ENCODE peak calls at places on chromosomes 4 and X, in nine cellular contexts. One of them, this sample, is unnamed.

GRCh38 chr4:33649015-33649414 is 2595.3 kb downstream of the ARAP2 start:
- DNase-seq in uterus: no peak
- DNase-seq in sigmoid colon: no peak
- DNase-seq in heart left ventricle: no peak
- DNase-seq in cardiac muscle cell: peak; percentile 5
- DNase-seq in A673: peak; percentile 1
- DNase-seq in CD8-positive, alpha-beta memory T cell: no peak
- DNase-seq in K562: peak; percentile 5
- DNase-seq in upper lobe of right lung: no peak
- DNase-seq in this sample: peak; percentile 15

GRCh38 chrX:149877636-149878035 is 3.3 kb upstream of the MAGEA8 start:
- DNase-seq in uterus: no peak
- DNase-seq in sigmoid colon: no peak
- DNase-seq in heart left ventricle: no peak
- DNase-seq in cardiac muscle cell: no peak
- DNase-seq in A673: peak; percentile 7
- DNase-seq in CD8-positive, alpha-beta memory T cell: no peak
- DNase-seq in K562: no peak
- DNase-seq in upper lobe of right lung: no peak
- DNase-seq in this sample: no peak

GRCh38 chr4:121073672-121074386 is 1.5 kb upstream of the NDNF start:
- DNase-seq in uterus: no peak
- DNase-seq in sigmoid colon: no peak
- DNase-seq in heart left ventricle: no peak
- DNase-seq in cardiac muscle cell: no peak
- DNase-seq in A673: no peak
- DNase-seq in CD8-positive, alpha-beta memory T cell: no peak
- DNase-seq in K562: no peak
- DNase-seq in upper lobe of right lung: no peak
- DNase-seq in this sample: no peak

GRCh38 chr4:122562436-122562835 is 58.4 kb downstream of the IL21 start:
- DNase-seq in uterus: no peak
- DNase-seq in sigmoid colon: no peak
- DNase-seq in heart left ventricle: no peak
- DNase-seq in cardiac muscle cell: no peak
- DNase-seq in A673: no peak
- DNase-seq in CD8-positive, alpha-beta memory T cell: no peak
- DNase-seq in K562: no peak
- DNase-seq in upper lobe of right lung: no peak
- DNase-seq in this sample: no peak

GRCh38 chr4:47623916-47624554 is 139.0 kb downstream of the ATP10D start:
- DNase-seq in uterus: no peak
- DNase-seq in sigmoid colon: no peak
- DNase-seq in heart left ventricle: no peak
- DNase-seq in cardiac muscle cell: no peak
- DNase-seq in A673: no peak
- DNase-seq in CD8-positive, alpha-beta memory T cell: no peak
- DNase-seq in K562: no peak
- DNase-seq in upper lobe of right lung: no peak
- DNase-seq in this sample: no peak

GRCh38 chr4:33060873-33061542 is 2340.8 kb downstream of the PCDH7 start:
- DNase-seq in uterus: no peak
- DNase-seq in sigmoid colon: no peak
- DNase-seq in heart left ventricle: peak; percentile 20
- DNase-seq in cardiac muscle cell: peak; percentile 79
- DNase-seq in A673: peak; percentile 69
- DNase-seq in CD8-positive, alpha-beta memory T cell: no peak
- DNase-seq in K562: peak; percentile 9
- DNase-seq in upper lobe of right lung: no peak
- DNase-seq in this sample: peak; percentile 66

GRCh38 chr4:180391613-180392012 is 1851.6 kb upstream of the TENM3 start:
- DNase-seq in uterus: no peak
- DNase-seq in sigmoid colon: no peak
- DNase-seq in heart left ventricle: no peak
- DNase-seq in cardiac muscle cell: no peak
- DNase-seq in A673: no peak
- DNase-seq in CD8-positive, alpha-beta memory T cell: no peak
- DNase-seq in K562: no peak
- DNase-seq in upper lobe of right lung: no peak
- DNase-seq in this sample: no peak

GRCh38 chrX:3094261-3094660 is 53.0 kb downstream of the ARSF start:
- DNase-seq in uterus: no peak
- DNase-seq in sigmoid colon: no peak
- DNase-seq in heart left ventricle: no peak
- DNase-seq in cardiac muscle cell: no peak
- DNase-seq in A673: no peak
- DNase-seq in CD8-positive, alpha-beta memory T cell: no peak
- DNase-seq in K562: no peak
- DNase-seq in upper lobe of right lung: no peak
- DNase-seq in this sample: no peak

GRCh38 chrX:121581885-121582284 is 534.5 kb downstream of the GLUD2 start:
- DNase-seq in uterus: no peak
- DNase-seq in sigmoid colon: no peak
- DNase-seq in heart left ventricle: no peak
- DNase-seq in cardiac muscle cell: peak; percentile 5
- DNase-seq in A673: peak; percentile 1
- DNase-seq in CD8-positive, alpha-beta memory T cell: no peak
- DNase-seq in K562: peak; percentile 2
- DNase-seq in upper lobe of right lung: no peak
- DNase-seq in this sample: no peak

GRCh38 chrX:2370436-2370835 is 130.3 kb downstream of the DHRSX start:
- DNase-seq in uterus: no peak
- DNase-seq in sigmoid colon: no peak
- DNase-seq in heart left ventricle: no peak
- DNase-seq in cardiac muscle cell: no peak
- DNase-seq in A673: no peak
- DNase-seq in CD8-positive, alpha-beta memory T cell: no peak
- DNase-seq in K562: no peak
- DNase-seq in upper lobe of right lung: no peak
- DNase-seq in this sample: no peak

GRCh38 chrX:75784689-75785491 is at the start of gene MAGEE2:
- DNase-seq in uterus: peak; percentile 21
- DNase-seq in sigmoid colon: no peak
- DNase-seq in heart left ventricle: no peak
- DNase-seq in cardiac muscle cell: no peak
- DNase-seq in A673: no peak
- DNase-seq in CD8-positive, alpha-beta memory T cell: no peak
- DNase-seq in K562: no peak
- DNase-seq in upper lobe of right lung: no peak
- DNase-seq in this sample: no peak

GRCh38 chr4:92447265-92447905 is 143.6 kb downstream of the GRID2 start:
- DNase-seq in uterus: no peak
- DNase-seq in sigmoid colon: no peak
- DNase-seq in heart left ventricle: no peak
- DNase-seq in cardiac muscle cell: peak; percentile 15
- DNase-seq in A673: no peak
- DNase-seq in CD8-positive, alpha-beta memory T cell: no peak
- DNase-seq in K562: no peak
- DNase-seq in upper lobe of right lung: no peak
- DNase-seq in this sample: no peak

GRCh38 chrX:115192244-115192700 is 3.1 kb downstream of the RBMXL3 start:
- DNase-seq in uterus: no peak
- DNase-seq in sigmoid colon: no peak
- DNase-seq in heart left ventricle: no peak
- DNase-seq in cardiac muscle cell: no peak
- DNase-seq in A673: no peak
- DNase-seq in CD8-positive, alpha-beta memory T cell: no peak
- DNase-seq in K562: no peak
- DNase-seq in upper lobe of right lung: no peak
- DNase-seq in this sample: no peak

GRCh38 chr4:72527038-72527646 is 41.9 kb downstream of the ADAMTS3 start:
- DNase-seq in uterus: no peak
- DNase-seq in sigmoid colon: no peak
- DNase-seq in heart left ventricle: no peak
- DNase-seq in cardiac muscle cell: no peak
- DNase-seq in A673: no peak
- DNase-seq in CD8-positive, alpha-beta memory T cell: no peak
- DNase-seq in K562: no peak
- DNase-seq in upper lobe of right lung: no peak
- DNase-seq in this sample: no peak

GRCh38 chr4:168830777-168831512 is 179.1 kb downstream of the CBR4 start:
- DNase-seq in uterus: no peak
- DNase-seq in sigmoid colon: no peak
- DNase-seq in heart left ventricle: no peak
- DNase-seq in cardiac muscle cell: no peak
- DNase-seq in A673: peak; percentile 21
- DNase-seq in CD8-positive, alpha-beta memory T cell: no peak
- DNase-seq in K562: no peak
- DNase-seq in upper lobe of right lung: no peak
- DNase-seq in this sample: no peak

DNA sequence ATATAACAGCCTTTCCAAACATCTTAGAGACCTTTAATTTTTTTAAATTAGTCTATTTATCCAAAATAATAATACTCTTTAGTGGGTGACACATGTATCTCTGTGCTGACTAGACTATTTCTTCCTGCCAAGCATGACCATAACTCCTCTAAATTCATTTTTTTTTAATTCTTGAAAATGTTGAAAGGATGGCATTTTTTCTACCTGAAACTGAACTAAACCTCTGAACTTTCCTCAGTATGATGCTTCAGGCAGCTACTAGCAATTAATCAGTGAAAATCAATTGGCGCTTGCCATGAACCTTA is 42.4 kb upstream of the PDLIM5 start:
- DNase-seq in uterus: no peak
- DNase-seq in sigmoid colon: no peak
- DNase-seq in heart left ventricle: no peak
- DNase-seq in cardiac muscle cell: no peak
- DNase-seq in A673: no peak
- DNase-seq in CD8-positive, alpha-beta memory T cell: no peak
- DNase-seq in K562: no peak
- DNase-seq in upper lobe of right lung: no peak
- DNase-seq in this sample: no peak
- H3K4me1 ChIP-seq in uterus: peaks cover 17% of the 10 kb centered on the region
- H3K4me1 ChIP-seq in sigmoid colon: no peaks in the 10 kb centered on the region
- H3K4me1 ChIP-seq in heart left ventricle: peaks cover 15% of the 10 kb centered on the region
- H3K4me1 ChIP-seq in cardiac muscle cell: peaks cover 83% of the 10 kb centered on the region
- H3K4me1 ChIP-seq in A673: peaks cover 68% of the 10 kb centered on the region
- H3K4me1 ChIP-seq in CD8-positive, alpha-beta memory T cell: no peaks in the 10 kb centered on the region
- H3K4me1 ChIP-seq in K562: peaks cover 22% of the 10 kb centered on the region
- H3K4me1 ChIP-seq in upper lobe of right lung: peaks cover 6% of the 10 kb centered on the region
- H3K4me1 ChIP-seq in this sample: peaks cover 29% of the 10 kb centered on the region

GRCh38 chr4:71830-72229 is 18.7 kb downstream of the ZNF595 start:
- DNase-seq in uterus: no peak
- DNase-seq in sigmoid colon: no peak
- DNase-seq in heart left ventricle: no peak
- DNase-seq in cardiac muscle cell: no peak
- DNase-seq in A673: no peak
- DNase-seq in CD8-positive, alpha-beta memory T cell: no peak
- DNase-seq in K562: no peak
- DNase-seq in upper lobe of right lung: no peak
- DNase-seq in this sample: no peak
- H3K9me3 ChIP-seq in uterus: no peaks in the 10 kb centered on the region
- H3K9me3 ChIP-seq in sigmoid colon: peaks cover 41% of the 10 kb centered on the region
- H3K9me3 ChIP-seq in heart left ventricle: peaks cover 84% of the 10 kb centered on the region
- H3K9me3 ChIP-seq in cardiac muscle cell: no peaks in the 10 kb centered on the region
- H3K9me3 ChIP-seq in A673: peaks cover 79% of the 10 kb centered on the region
- H3K9me3 ChIP-seq in CD8-positive, alpha-beta memory T cell: peaks cover 35% of the 10 kb centered on the region
- H3K9me3 ChIP-seq in K562: peaks cover 20% of the 10 kb centered on the region
- H3K9me3 ChIP-seq in upper lobe of right lung: peaks cover 70% of the 10 kb centered on the region
- H3K9me3 ChIP-seq in this sample: peaks cover 7% of the 10 kb centered on the region

DNA sequence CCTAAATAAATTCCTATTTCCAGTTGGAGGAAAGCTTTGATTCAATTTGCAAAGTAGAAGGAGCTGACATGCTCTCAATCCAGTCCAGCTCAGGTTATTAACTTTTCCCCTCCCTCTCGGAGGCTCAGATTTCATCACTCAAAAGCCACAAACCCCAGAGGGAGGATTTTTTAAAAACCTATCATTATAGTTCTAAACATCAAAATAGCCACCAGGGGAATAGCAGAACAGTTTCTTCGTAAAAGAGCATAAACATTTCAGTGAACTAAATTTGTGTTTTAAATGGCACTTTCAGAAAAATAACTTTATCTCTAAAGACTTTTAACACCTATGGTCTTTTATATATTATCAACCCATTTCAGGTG is 8.8 kb downstream of the GPRIN3 start:
- DNase-seq in uterus: no peak
- DNase-seq in sigmoid colon: no peak
- DNase-seq in heart left ventricle: no peak
- DNase-seq in cardiac muscle cell: peak; percentile 41
- DNase-seq in A673: peak; percentile 13
- DNase-seq in CD8-positive, alpha-beta memory T cell: peak; percentile 57
- DNase-seq in K562: no peak
- DNase-seq in upper lobe of right lung: no peak
- DNase-seq in this sample: no peak
- H3K4me3 ChIP-seq in uterus: no peak overlapping the region
- H3K4me3 ChIP-seq in sigmoid colon: no peak overlapping the region
- H3K4me3 ChIP-seq in heart left ventricle: peak overlapping the region; percentile 48
- H3K4me3 ChIP-seq in cardiac muscle cell: no peak overlapping the region
- H3K4me3 ChIP-seq in A673: no peak overlapping the region
- H3K4me3 ChIP-seq in CD8-positive, alpha-beta memory T cell: peak overlapping the region; percentile 71
- H3K4me3 ChIP-seq in K562: no peak overlapping the region
- H3K4me3 ChIP-seq in upper lobe of right lung: peak overlapping the region; percentile 33
- H3K4me3 ChIP-seq in this sample: no peak overlapping the region

GRCh38 chr4:54556587-54556986 is 101.2 kb upstream of the KIT start:
- DNase-seq in uterus: no peak
- DNase-seq in sigmoid colon: no peak
- DNase-seq in heart left ventricle: no peak
- DNase-seq in cardiac muscle cell: no peak
- DNase-seq in A673: no peak
- DNase-seq in CD8-positive, alpha-beta memory T cell: no peak
- DNase-seq in K562: no peak
- DNase-seq in upper lobe of right lung: no peak
- DNase-seq in this sample: no peak

GRCh38 chr4:54554339-54554990 is 103.3 kb upstream of the KIT start:
- DNase-seq in uterus: no peak
- DNase-seq in sigmoid colon: no peak
- DNase-seq in heart left ventricle: no peak
- DNase-seq in cardiac muscle cell: no peak
- DNase-seq in A673: no peak
- DNase-seq in CD8-positive, alpha-beta memory T cell: no peak
- DNase-seq in K562: no peak
- DNase-seq in upper lobe of right lung: no peak
- DNase-seq in this sample: no peak

GRCh38 chr4:54558889-54559682 is 98.7 kb upstream of the KIT start:
- DNase-seq in uterus: no peak
- DNase-seq in sigmoid colon: no peak
- DNase-seq in heart left ventricle: no peak
- DNase-seq in cardiac muscle cell: no peak
- DNase-seq in A673: no peak
- DNase-seq in CD8-positive, alpha-beta memory T cell: no peak
- DNase-seq in K562: no peak
- DNase-seq in upper lobe of right lung: no peak
- DNase-seq in this sample: no peak

GRCh38 chr4:54553001-54553400 is 104.8 kb upstream of the KIT start:
- DNase-seq in uterus: no peak
- DNase-seq in sigmoid colon: no peak
- DNase-seq in heart left ventricle: no peak
- DNase-seq in cardiac muscle cell: no peak
- DNase-seq in A673: no peak
- DNase-seq in CD8-positive, alpha-beta memory T cell: no peak
- DNase-seq in K562: no peak
- DNase-seq in upper lobe of right lung: no peak
- DNase-seq in this sample: no peak

DNA sequence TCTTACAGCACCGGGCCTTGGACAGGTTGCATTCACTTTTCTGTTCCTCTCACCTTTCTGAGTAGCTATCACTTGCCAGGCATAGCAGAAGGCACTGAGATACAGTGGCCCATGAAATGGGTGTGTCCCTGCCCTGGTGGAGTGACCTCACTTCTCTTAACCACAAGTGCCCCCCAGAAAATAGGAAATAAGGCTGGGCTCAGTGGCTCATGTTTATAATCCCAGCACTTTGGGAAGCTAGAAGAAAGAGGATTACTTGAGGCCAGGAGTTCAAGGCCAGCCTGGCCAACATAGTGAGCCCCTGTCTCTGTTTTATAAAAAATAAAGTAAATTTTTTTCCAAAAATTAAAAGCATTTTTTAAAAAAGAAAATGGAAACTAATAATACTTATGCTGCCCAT is 101.7 kb upstream of the KIT start:
- DNase-seq in uterus: no peak
- DNase-seq in sigmoid colon: no peak
- DNase-seq in heart left ventricle: no peak
- DNase-seq in cardiac muscle cell: no peak
- DNase-seq in A673: no peak
- DNase-seq in CD8-positive, alpha-beta memory T cell: no peak
- DNase-seq in K562: no peak
- DNase-seq in upper lobe of right lung: no peak
- DNase-seq in this sample: no peak
- H3K4me1 ChIP-seq in uterus: no peaks in the 10 kb centered on the region
- H3K4me1 ChIP-seq in sigmoid colon: no peaks in the 10 kb centered on the region
- H3K4me1 ChIP-seq in heart left ventricle: no peaks in the 10 kb centered on the region
- H3K4me1 ChIP-seq in cardiac muscle cell: no peaks in the 10 kb centered on the region
- H3K4me1 ChIP-seq in A673: no peaks in the 10 kb centered on the region
- H3K4me1 ChIP-seq in CD8-positive, alpha-beta memory T cell: no peaks in the 10 kb centered on the region
- H3K4me1 ChIP-seq in K562: no peaks in the 10 kb centered on the region
- H3K4me1 ChIP-seq in upper lobe of right lung: no peaks in the 10 kb centered on the region
- H3K4me1 ChIP-seq in this sample: no peaks in the 10 kb centered on the region

This sample was measured in BE2C.